ENCODE peak calls at places on chromosomes 11 and 22, in seven cellular contexts. One of them, this sample, is unnamed.

GRCh38 chr11:2724653-2725366 is 25.0 kb upstream of the KCNQ1OT1 start:
- DNase-seq in heart right ventricle: no peak
- DNase-seq in gastrocnemius medialis: no peak
- DNase-seq in spleen: no peak
- DNase-seq in fibroblast of pulmonary artery: peak; percentile 59
- DNase-seq in type B pancreatic cell: no peak
- DNase-seq in left ventricle myocardium inferior: peak; percentile 64
- DNase-seq in this sample: no peak

GRCh38 chr11:128898580-128899344 is 7.6 kb downstream of the KCNJ5 start:
- DNase-seq in heart right ventricle: no peak
- DNase-seq in gastrocnemius medialis: no peak
- DNase-seq in spleen: no peak
- DNase-seq in fibroblast of pulmonary artery: no peak
- DNase-seq in type B pancreatic cell: no peak
- DNase-seq in left ventricle myocardium inferior: no peak
- DNase-seq in this sample: no peak

GRCh38 chr11:62842171-62842717 is 2.9 kb upstream of the WDR74 start:
- DNase-seq in heart right ventricle: no peak
- DNase-seq in gastrocnemius medialis: no peak
- DNase-seq in spleen: peak; percentile 89
- DNase-seq in fibroblast of pulmonary artery: no peak
- DNase-seq in type B pancreatic cell: no peak
- DNase-seq in left ventricle myocardium inferior: peak; percentile 27
- DNase-seq in this sample: peak; percentile 67

GRCh38 chr11:103794262-103794661 is 242.2 kb upstream of the DDI1 start:
- DNase-seq in heart right ventricle: no peak
- DNase-seq in gastrocnemius medialis: no peak
- DNase-seq in spleen: no peak
- DNase-seq in fibroblast of pulmonary artery: peak; percentile 81
- DNase-seq in type B pancreatic cell: no peak
- DNase-seq in left ventricle myocardium inferior: no peak
- DNase-seq in this sample: no peak

GRCh38 chr11:7971846-7972245 is 6.6 kb upstream of the NLRP10 start:
- DNase-seq in heart right ventricle: no peak
- DNase-seq in gastrocnemius medialis: no peak
- DNase-seq in spleen: no peak
- DNase-seq in fibroblast of pulmonary artery: peak; percentile 33
- DNase-seq in type B pancreatic cell: no peak
- DNase-seq in left ventricle myocardium inferior: no peak
- DNase-seq in this sample: no peak

GRCh38 chr22:28297504-28297903 is 378.4 kb upstream of the PITPNB start:
- DNase-seq in heart right ventricle: no peak
- DNase-seq in gastrocnemius medialis: no peak
- DNase-seq in spleen: no peak
- DNase-seq in fibroblast of pulmonary artery: no peak
- DNase-seq in type B pancreatic cell: no peak
- DNase-seq in left ventricle myocardium inferior: no peak
- DNase-seq in this sample: no peak

GRCh38 chr11:95795627-95796308 is 5.5 kb downstream of the CEP57 start:
- DNase-seq in heart right ventricle: no peak
- DNase-seq in gastrocnemius medialis: no peak
- DNase-seq in spleen: no peak
- DNase-seq in fibroblast of pulmonary artery: no peak
- DNase-seq in type B pancreatic cell: no peak
- DNase-seq in left ventricle myocardium inferior: no peak
- DNase-seq in this sample: no peak

GRCh38 chr11:102138677-102139076 is 28.4 kb downstream of the YAP1 start:
- DNase-seq in heart right ventricle: no peak
- DNase-seq in gastrocnemius medialis: no peak
- DNase-seq in spleen: no peak
- DNase-seq in fibroblast of pulmonary artery: peak; percentile 81
- DNase-seq in type B pancreatic cell: no peak
- DNase-seq in left ventricle myocardium inferior: no peak
- DNase-seq in this sample: no peak

GRCh38 chr22:47634342-47634741 is 871.9 kb downstream of the TBC1D22A start:
- DNase-seq in heart right ventricle: no peak
- DNase-seq in gastrocnemius medialis: no peak
- DNase-seq in spleen: no peak
- DNase-seq in fibroblast of pulmonary artery: no peak
- DNase-seq in type B pancreatic cell: no peak
- DNase-seq in left ventricle myocardium inferior: no peak
- DNase-seq in this sample: no peak

GRCh38 chr22:47075568-47075967 is 313.1 kb downstream of the TBC1D22A start:
- DNase-seq in heart right ventricle: no peak
- DNase-seq in gastrocnemius medialis: no peak
- DNase-seq in spleen: no peak
- DNase-seq in fibroblast of pulmonary artery: no peak
- DNase-seq in type B pancreatic cell: no peak
- DNase-seq in left ventricle myocardium inferior: no peak
- DNase-seq in this sample: no peak

GRCh38 chr11:103731681-103732080 is 304.8 kb upstream of the DDI1 start:
- DNase-seq in heart right ventricle: no peak
- DNase-seq in gastrocnemius medialis: no peak
- DNase-seq in spleen: no peak
- DNase-seq in fibroblast of pulmonary artery: no peak
- DNase-seq in type B pancreatic cell: no peak
- DNase-seq in left ventricle myocardium inferior: no peak
- DNase-seq in this sample: no peak

GRCh38 chr11:27902981-27903624 is 202.8 kb upstream of the BDNF start:
- DNase-seq in heart right ventricle: no peak
- DNase-seq in gastrocnemius medialis: no peak
- DNase-seq in spleen: no peak
- DNase-seq in fibroblast of pulmonary artery: peak; percentile 18
- DNase-seq in type B pancreatic cell: no peak
- DNase-seq in left ventricle myocardium inferior: no peak
- DNase-seq in this sample: no peak

GRCh38 chr11:110734790-110735189 is 22.6 kb upstream of the ARHGAP20 start:
- DNase-seq in heart right ventricle: no peak
- DNase-seq in gastrocnemius medialis: no peak
- DNase-seq in spleen: no peak
- DNase-seq in fibroblast of pulmonary artery: no peak
- DNase-seq in type B pancreatic cell: no peak
- DNase-seq in left ventricle myocardium inferior: no peak
- DNase-seq in this sample: no peak

GRCh38 chr11:8098361-8098760 is 17.4 kb downstream of the TUB start:
- DNase-seq in heart right ventricle: no peak
- DNase-seq in gastrocnemius medialis: no peak
- DNase-seq in spleen: peak; percentile 28
- DNase-seq in fibroblast of pulmonary artery: no peak
- DNase-seq in type B pancreatic cell: no peak
- DNase-seq in left ventricle myocardium inferior: no peak
- DNase-seq in this sample: no peak

GRCh38 chr11:63599211-63600122 is 14.8 kb downstream of the PLAAT3 start:
- DNase-seq in heart right ventricle: no peak
- DNase-seq in gastrocnemius medialis: no peak
- DNase-seq in spleen: no peak
- DNase-seq in fibroblast of pulmonary artery: peak; percentile 42
- DNase-seq in type B pancreatic cell: no peak
- DNase-seq in left ventricle myocardium inferior: no peak
- DNase-seq in this sample: no peak

GRCh38 chr22:41831383-41831782 is 1.5 kb upstream of the SREBF2 start:
- DNase-seq in heart right ventricle: no peak
- DNase-seq in gastrocnemius medialis: no peak
- DNase-seq in spleen: no peak
- DNase-seq in fibroblast of pulmonary artery: peak; percentile 41
- DNase-seq in type B pancreatic cell: no peak
- DNase-seq in left ventricle myocardium inferior: no peak
- DNase-seq in this sample: no peak

GRCh38 chr11:123110397-123110796 is 48.5 kb upstream of the HSPA8 start:
- DNase-seq in heart right ventricle: no peak
- DNase-seq in gastrocnemius medialis: no peak
- DNase-seq in spleen: peak; percentile 32
- DNase-seq in fibroblast of pulmonary artery: no peak
- DNase-seq in type B pancreatic cell: no peak
- DNase-seq in left ventricle myocardium inferior: no peak
- DNase-seq in this sample: no peak

GRCh38 chr11:117918366-117919255 is 10.6 kb downstream of the TMPRSS13 start:
- DNase-seq in heart right ventricle: no peak
- DNase-seq in gastrocnemius medialis: no peak
- DNase-seq in spleen: peak; percentile 50
- DNase-seq in fibroblast of pulmonary artery: no peak
- DNase-seq in type B pancreatic cell: no peak
- DNase-seq in left ventricle myocardium inferior: no peak
- DNase-seq in this sample: no peak

GRCh38 chr11:11468919-11469318 is 115.9 kb upstream of the CSNK2A3 start:
- DNase-seq in heart right ventricle: no peak
- DNase-seq in gastrocnemius medialis: no peak
- DNase-seq in spleen: no peak
- DNase-seq in fibroblast of pulmonary artery: no peak
- DNase-seq in type B pancreatic cell: no peak
- DNase-seq in left ventricle myocardium inferior: no peak
- DNase-seq in this sample: no peak

GRCh38 chr22:37260939-37261338 is 16.9 kb upstream of the RAC2 start:
- DNase-seq in heart right ventricle: peak; percentile 50
- DNase-seq in gastrocnemius medialis: no peak
- DNase-seq in spleen: peak; percentile 89
- DNase-seq in fibroblast of pulmonary artery: peak; percentile 65
- DNase-seq in type B pancreatic cell: no peak
- DNase-seq in left ventricle myocardium inferior: peak; percentile 55
- DNase-seq in this sample: peak; percentile 53

GRCh38 chr11:126468102-126468521 is 112.6 kb downstream of the ST3GAL4 start:
- DNase-seq in heart right ventricle: no peak
- DNase-seq in gastrocnemius medialis: no peak
- DNase-seq in spleen: peak; percentile 86
- DNase-seq in fibroblast of pulmonary artery: no peak
- DNase-seq in type B pancreatic cell: no peak
- DNase-seq in left ventricle myocardium inferior: peak; percentile 27
- DNase-seq in this sample: no peak

GRCh38 chr11:10492084-10492483 is 37.0 kb downstream of the AMPD3 start:
- DNase-seq in heart right ventricle: no peak
- DNase-seq in gastrocnemius medialis: no peak
- DNase-seq in spleen: no peak
- DNase-seq in fibroblast of pulmonary artery: no peak
- DNase-seq in type B pancreatic cell: no peak
- DNase-seq in left ventricle myocardium inferior: no peak
- DNase-seq in this sample: no peak

GRCh38 chr11:1772270-1773130 is 8.8 kb upstream of the CTSD start:
- DNase-seq in heart right ventricle: peak; percentile 34
- DNase-seq in gastrocnemius medialis: no peak
- DNase-seq in spleen: peak; percentile 90
- DNase-seq in fibroblast of pulmonary artery: peak; percentile 87
- DNase-seq in type B pancreatic cell: no peak
- DNase-seq in left ventricle myocardium inferior: no peak
- DNase-seq in this sample: peak; percentile 53

GRCh38 chr11:44304091-44305084 is 5.6 kb downstream of the ALX4 start:
- DNase-seq in heart right ventricle: no peak
- DNase-seq in gastrocnemius medialis: no peak
- DNase-seq in spleen: no peak
- DNase-seq in fibroblast of pulmonary artery: no peak
- DNase-seq in type B pancreatic cell: no peak
- DNase-seq in left ventricle myocardium inferior: no peak
- DNase-seq in this sample: no peak

GRCh38 chr11:72821920-72822799 is 7.9 kb downstream of the ATG16L2 start:
- DNase-seq in heart right ventricle: peak; percentile 88
- DNase-seq in gastrocnemius medialis: peak; percentile 73
- DNase-seq in spleen: peak; percentile 95
- DNase-seq in fibroblast of pulmonary artery: peak; percentile 89
- DNase-seq in type B pancreatic cell: peak; percentile 98
- DNase-seq in left ventricle myocardium inferior: peak; percentile 88
- DNase-seq in this sample: peak; percentile 65
- TF ChIP-seq CTCF in heart right ventricle: peak; percentile 46
- TF ChIP-seq CTCF in gastrocnemius medialis: peak; percentile 49
- TF ChIP-seq CTCF in spleen: peak; percentile 17
- TF ChIP-seq CTCF in fibroblast of pulmonary artery: no peak
- TF ChIP-seq CTCF in type B pancreatic cell: peak; percentile 24
- TF ChIP-seq CTCF in left ventricle myocardium inferior: peak; percentile 47
- TF ChIP-seq CTCF in this sample: no peak

DNA sequence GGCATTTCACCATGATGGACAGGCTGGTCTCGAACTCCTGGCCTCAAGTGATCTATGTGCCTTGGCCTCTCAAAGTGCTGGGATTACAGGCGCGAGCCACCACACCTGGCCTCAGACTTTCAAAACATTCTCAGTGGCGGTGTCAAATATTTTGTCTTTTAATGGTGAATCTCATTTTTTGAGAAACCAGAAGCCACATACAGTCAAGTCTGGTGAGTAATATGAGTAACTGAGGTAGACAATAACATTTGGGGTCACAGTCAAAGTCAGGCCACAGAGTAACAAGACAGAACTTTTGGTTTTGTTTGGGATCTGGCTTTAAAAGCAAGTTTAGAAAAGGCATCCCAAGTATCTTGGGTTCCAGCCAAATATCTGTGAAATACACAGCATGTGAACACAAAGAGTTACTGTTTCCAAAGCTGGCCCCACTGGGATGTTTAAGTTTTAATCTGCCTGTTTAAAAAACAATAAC is 5.6 kb upstream of the TMA7B start:
- DNase-seq in heart right ventricle: no peak
- DNase-seq in gastrocnemius medialis: no peak
- DNase-seq in spleen: no peak
- DNase-seq in fibroblast of pulmonary artery: peak; percentile 94
- DNase-seq in type B pancreatic cell: no peak
- DNase-seq in left ventricle myocardium inferior: no peak
- DNase-seq in this sample: no peak
- TF ChIP-seq CTCF in heart right ventricle: no peak
- TF ChIP-seq CTCF in gastrocnemius medialis: no peak
- TF ChIP-seq CTCF in spleen: no peak
- TF ChIP-seq CTCF in fibroblast of pulmonary artery: no peak
- TF ChIP-seq CTCF in type B pancreatic cell: no peak
- TF ChIP-seq CTCF in left ventricle myocardium inferior: no peak
- TF ChIP-seq CTCF in this sample: no peak

GRCh38 chr11:69131644-69132300 is 24.0 kb upstream of the SMIM38 start:
- DNase-seq in heart right ventricle: peak; percentile 76
- DNase-seq in gastrocnemius medialis: no peak
- DNase-seq in spleen: peak; percentile 55
- DNase-seq in fibroblast of pulmonary artery: peak; percentile 81
- DNase-seq in type B pancreatic cell: no peak
- DNase-seq in left ventricle myocardium inferior: peak; percentile 71
- DNase-seq in this sample: no peak
- TF ChIP-seq CTCF in heart right ventricle: peak; percentile 85
- TF ChIP-seq CTCF in gastrocnemius medialis: peak; percentile 72
- TF ChIP-seq CTCF in spleen: peak; percentile 61
- TF ChIP-seq CTCF in fibroblast of pulmonary artery: peak; percentile 86
- TF ChIP-seq CTCF in type B pancreatic cell: peak; percentile 93
- TF ChIP-seq CTCF in left ventricle myocardium inferior: peak; percentile 91
- TF ChIP-seq CTCF in this sample: no peak

DNA sequence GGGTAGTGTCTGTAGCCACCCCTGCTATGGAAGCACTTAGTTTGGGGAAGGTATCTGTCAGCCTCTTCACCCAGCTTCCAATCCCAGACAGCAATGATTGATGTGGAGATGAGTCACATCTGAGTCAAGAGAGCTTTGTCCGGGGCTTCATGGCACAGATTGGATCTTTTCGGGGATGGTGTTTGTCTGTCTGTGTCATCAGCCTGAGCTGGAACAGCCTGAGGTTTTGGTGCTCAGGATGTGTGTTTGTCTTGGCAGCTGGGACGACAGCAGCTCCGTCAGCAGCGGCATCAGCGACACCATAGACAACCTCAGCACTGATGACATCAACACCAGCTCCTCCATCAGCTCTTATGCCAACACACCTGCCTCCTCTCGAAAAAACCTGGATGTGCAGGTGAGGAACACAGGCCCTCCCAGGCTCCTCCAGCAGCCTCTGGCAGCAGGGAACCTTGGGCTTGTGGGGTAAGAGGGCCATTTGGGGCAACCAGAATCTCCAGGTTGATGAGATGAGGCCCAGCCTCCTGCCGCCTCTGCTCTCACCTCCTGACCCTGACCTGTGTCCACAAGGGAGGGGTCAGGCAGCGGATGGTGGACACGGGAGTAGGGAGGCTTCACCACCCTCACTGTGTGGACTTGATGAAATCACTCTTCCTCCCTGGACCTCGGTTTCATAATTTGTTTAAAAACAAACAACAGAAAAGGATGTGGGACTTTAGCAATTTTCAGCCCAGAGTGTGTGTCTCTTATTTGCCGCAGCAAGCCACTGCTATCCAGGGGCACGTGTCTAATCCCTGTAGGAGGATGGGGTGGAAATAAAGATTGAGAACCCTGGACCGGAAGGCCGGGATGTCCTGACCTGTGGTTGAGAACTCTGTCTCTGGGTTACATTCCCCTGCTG is 124.3 kb downstream of the DBX1 start:
- DNase-seq in heart right ventricle: no peak
- DNase-seq in gastrocnemius medialis: no peak
- DNase-seq in spleen: no peak
- DNase-seq in fibroblast of pulmonary artery: peak; percentile 80
- DNase-seq in type B pancreatic cell: no peak
- DNase-seq in left ventricle myocardium inferior: no peak
- DNase-seq in this sample: no peak
- TF ChIP-seq CTCF in heart right ventricle: no peak
- TF ChIP-seq CTCF in gastrocnemius medialis: no peak
- TF ChIP-seq CTCF in spleen: no peak
- TF ChIP-seq CTCF in fibroblast of pulmonary artery: no peak
- TF ChIP-seq CTCF in type B pancreatic cell: no peak
- TF ChIP-seq CTCF in left ventricle myocardium inferior: no peak
- TF ChIP-seq CTCF in this sample: no peak

This sample was measured in natural killer cell.